ENCODE peak calls at places on chromosomes 6 and 20, in ten cellular contexts. N is adrenal gland, O is esophagus squamous epithelium, V is heart left ventricle, P is right lobe of liver, X is HCT116, I is A549, K is Peyer's patch, D is NB4, R is IMR-90. U is an unnamed sample.

GRCh38 chr6:36791553-36792171 is 47.6 kb downstream of the CPNE5 start:
- DNase-seq in N (no peak), O (no peak), V (no peak), P (no peak), X (no peak), I (no peak), K (no peak), D (no peak), R (no peak), U (no peak)

GRCh38 chr6:20029979-20030378 is 182.3 kb downstream of the MBOAT1 start:
- DNase-seq in N (no peak), O (no peak), V (no peak), P (no peak), X (no peak), I (no peak), K (no peak), D (no peak), R (no peak), U (no peak)

GRCh38 chr6:18099501-18099900 is 23.0 kb downstream of the NHLRC1 start:
- DNase-seq in N (no peak), O (no peak), V (no peak), P (no peak), X (no peak), I (no peak), K (no peak), D (peak; percentile 17), R (no peak), U (no peak)

GRCh38 chr6:162226810-162227209 is 500.8 kb downstream of the PRKN start:
- DNase-seq in N (no peak), O (no peak), V (no peak), P (no peak), X (no peak), I (no peak), K (no peak), D (no peak), R (no peak), U (no peak)

GRCh38 chr20:17992847-17993508 is 24.2 kb downstream of the MGME1 start:
- DNase-seq in N (no peak), O (no peak), V (no peak), P (no peak), X (no peak), I (no peak), K (no peak), D (no peak), R (peak; percentile 27), U (no peak)

GRCh38 chr6:112384511-112384910 is 37.4 kb downstream of the RFPL4B start:
- DNase-seq in N (no peak), O (no peak), V (no peak), P (no peak), X (no peak), I (no peak), K (no peak), D (no peak), R (peak; percentile 8), U (no peak)

GRCh38 chr6:138489846-138490245 is 9.4 kb downstream of the NHSL1 start:
- DNase-seq in N (no peak), O (no peak), V (no peak), P (no peak), X (no peak), I (no peak), K (no peak), D (no peak), R (no peak), U (no peak)

GRCh38 chr6:138769102-138769676 is 4.4 kb upstream of the CCDC28A start:
- DNase-seq in N (no peak), O (no peak), V (no peak), P (no peak), X (no peak), I (no peak), K (no peak), D (no peak), R (no peak), U (no peak)

GRCh38 chr6:137045221-137045789 is 540 bp upstream of the IL20RA start:
- DNase-seq in N (no peak), O (no peak), V (no peak), P (no peak), X (no peak), I (no peak), K (no peak), D (no peak), R (no peak), U (no peak)

GRCh38 chr6:167760979-167761793 is 65.5 kb upstream of the AFDN start:
- DNase-seq in N (peak; percentile 64), O (no peak), V (peak; percentile 56), P (peak; percentile 85), X (no peak), I (no peak), K (peak; percentile 47), D (no peak), R (peak; percentile 0), U (no peak)

GRCh38 chr6:54706844-54707243 is 139.7 kb upstream of the FAM83B start:
- DNase-seq in N (no peak), O (no peak), V (no peak), P (no peak), X (no peak), I (no peak), K (no peak), D (no peak), R (no peak), U (no peak)

GRCh38 chr6:111981441-111981840 is 72.5 kb upstream of the CCN6 start:
- DNase-seq in N (no peak), O (no peak), V (no peak), P (no peak), X (no peak), I (no peak), K (no peak), D (no peak), R (no peak), U (no peak)

GRCh38 chr6:170178561-170179477 is 112.1 kb downstream of the DLL1 start:
- DNase-seq in N (peak; percentile 48), O (no peak), V (no peak), P (peak; percentile 89), X (no peak), I (no peak), K (peak; percentile 72), D (no peak), R (peak; percentile 21), U (no peak)

GRCh38 chr20:61558726-61559125 is 306.7 kb downstream of the CDH4 start:
- DNase-seq in N (no peak), O (no peak), V (no peak), P (peak; percentile 37), X (no peak), I (no peak), K (no peak), D (no peak), R (peak; percentile 49), U (peak; percentile 42)

GRCh38 chr20:42610070-42610469 is 579.6 kb downstream of the PTPRT start:
- DNase-seq in N (no peak), O (no peak), V (no peak), P (no peak), X (no peak), I (no peak), K (no peak), D (no peak), R (no peak), U (no peak)

DNA sequence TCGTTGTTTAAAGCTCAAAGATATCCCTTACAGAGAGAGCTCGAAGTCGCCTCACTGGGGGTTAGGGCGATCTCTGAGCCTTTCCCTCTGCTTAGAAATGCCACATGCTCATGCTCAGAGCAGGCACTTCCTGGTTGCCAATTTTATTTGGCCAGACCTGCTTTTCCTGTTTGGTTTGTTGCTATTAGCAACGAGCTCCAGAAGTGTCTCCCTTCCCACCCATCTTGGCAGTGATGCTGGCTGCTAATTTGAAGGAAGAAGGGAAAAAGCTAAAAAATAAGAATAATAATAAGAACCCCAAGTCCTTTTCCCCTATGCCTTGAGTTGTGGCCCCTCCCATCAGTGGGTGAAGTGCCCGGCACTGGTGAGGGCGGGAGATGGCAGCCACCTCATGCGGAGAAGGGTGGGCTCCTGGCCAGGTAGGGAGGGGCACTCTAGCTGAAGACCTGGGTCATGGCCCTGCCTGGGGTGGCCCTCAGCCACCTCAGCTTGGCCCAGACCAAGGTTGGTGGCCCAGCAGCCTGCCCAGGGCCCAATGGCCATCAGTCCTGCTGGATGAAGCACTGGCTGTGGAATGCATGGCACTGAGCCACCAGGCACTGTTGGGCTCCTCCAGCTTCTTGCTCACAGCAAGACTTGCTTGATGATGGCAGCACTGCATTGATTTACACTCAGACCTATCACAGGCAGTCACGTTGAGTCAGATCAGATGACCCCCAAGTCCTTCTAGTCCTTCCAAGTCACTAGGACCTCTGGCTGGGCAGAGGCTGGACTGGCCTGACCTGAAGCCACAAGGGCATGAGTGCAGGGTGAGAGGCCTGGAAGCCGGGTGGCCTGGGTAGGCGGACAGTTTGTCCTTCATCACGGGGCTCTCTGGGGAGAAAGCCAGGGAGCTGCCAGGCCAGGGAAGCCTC is 79.0 kb downstream of the SYNJ2 start:
- DNase-seq in N (peak; percentile 98), O (peak; percentile 13), V (peak; percentile 79), P (peak; percentile 74), X (no peak), I (peak; percentile 46), K (peak; percentile 61), D (peak; percentile 44), R (peak; percentile 94), U (peak; percentile 59)
- TF ChIP-seq POLR2A in N (no peak), O (no peak), V (no peak), P (no peak), X (no peak), I (no peak), K (no peak), D (no peak), R (peak; percentile 66), U (peak; percentile 39)

DNA sequence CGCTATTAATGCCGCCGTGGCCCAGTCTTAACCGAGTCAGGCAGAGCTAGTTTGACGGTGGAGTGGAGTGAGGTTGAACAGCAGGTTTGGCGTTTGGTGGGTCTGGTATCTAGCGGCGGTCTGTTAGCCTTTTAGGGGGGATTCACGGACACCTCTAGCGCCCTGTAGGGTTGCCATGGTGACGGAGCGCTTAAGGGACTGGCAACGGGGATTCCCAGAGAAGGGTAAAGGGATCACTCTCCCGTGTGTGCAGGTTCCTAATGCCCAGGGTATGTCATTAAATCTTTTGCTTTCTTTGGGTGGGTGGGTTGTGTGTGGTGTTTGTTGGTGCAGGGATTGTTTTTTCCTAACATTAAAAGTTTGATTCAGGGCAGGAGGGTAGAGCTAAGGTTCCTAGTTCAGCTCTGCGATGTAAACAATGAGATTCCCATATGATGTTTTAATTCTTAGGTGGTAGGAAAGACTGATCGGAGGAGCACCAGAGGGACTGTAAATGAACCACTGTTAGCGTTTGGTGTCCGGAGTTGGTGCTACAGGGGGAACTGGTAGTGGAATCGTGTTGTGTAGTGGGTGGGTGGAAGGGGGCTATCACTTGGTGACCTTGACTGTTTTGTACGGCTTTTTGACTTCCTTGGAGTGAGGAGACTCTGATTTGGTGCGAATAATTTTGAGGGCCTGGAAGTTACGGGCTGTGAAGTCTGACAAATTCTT is 4.9 kb downstream of the BRD2 start:
- DNase-seq in N (peak; percentile 71), O (no peak), V (no peak), P (peak; percentile 66), X (no peak), I (no peak), K (peak; percentile 68), D (peak; percentile 63), R (peak; percentile 40), U (no peak)
- TF ChIP-seq POLR2A in N (no peak), O (no peak), V (no peak), P (no peak), X (no peak), I (no peak), K (no peak), D (peak; percentile 13), R (no peak), U (no peak)

GRCh38 chr20:34709836-34710567 is 5.9 kb downstream of the TP53INP2 start:
- DNase-seq in N (peak; percentile 89), O (no peak), V (peak; percentile 79), P (peak; percentile 88), X (peak; percentile 42), I (peak; percentile 84), K (no peak), D (peak; percentile 83), R (peak; percentile 51), U (peak; percentile 48)
- TF ChIP-seq POLR2A in N (peak; percentile 32), O (no peak), V (no peak), P (peak; percentile 22), X (no peak), I (no peak), K (no peak), D (no peak), R (no peak), U (peak; percentile 2)

GRCh38 chr20:62911701-62912280 is 14.5 kb downstream of the DIDO1 start:
- DNase-seq in N (no peak), O (no peak), V (no peak), P (no peak), X (no peak), I (no peak), K (no peak), D (no peak), R (no peak), U (no peak)
- TF ChIP-seq POLR2A in N (no peak), O (no peak), V (no peak), P (no peak), X (no peak), I (no peak), K (no peak), D (no peak), R (no peak), U (no peak)